ENCODE peak calls at places on chromosomes 4 and X, in nine cellular contexts. One of them, this sample, is unnamed.

GRCh38 chrX:107678957-107679740 is 50.8 kb downstream of the PRPS1 start:
- DNase-seq in activated T-cell treated with anti-CD3 and anti-CD28 coated beads, Interleukin-2, amount 50 U/mL, for 48 hours: peak
- DNase-seq in right cardiac atrium: peak
- DNase-seq in IMR-90: peak
- DNase-seq in NCI-H82: peak
- DNase-seq in activated naive CD8-positive, alpha-beta T cell treated with anti-CD3 and anti-CD28 coated beads, Interleukin-2, amount 50 U/mL, for 24 hours: peak
- DNase-seq in sciatic nerve: peak
- DNase-seq in putamen: no peak
- DNase-seq in chondrocyte: no peak
- DNase-seq in this sample: no peak

GRCh38 chr4:128979934-128980333 is 113.4 kb downstream of the SCLT1 start:
- DNase-seq in activated T-cell treated with anti-CD3 and anti-CD28 coated beads, Interleukin-2, amount 50 U/mL, for 48 hours: no peak
- DNase-seq in right cardiac atrium: no peak
- DNase-seq in IMR-90: peak
- DNase-seq in NCI-H82: peak
- DNase-seq in activated naive CD8-positive, alpha-beta T cell treated with anti-CD3 and anti-CD28 coated beads, Interleukin-2, amount 50 U/mL, for 24 hours: no peak
- DNase-seq in sciatic nerve: no peak
- DNase-seq in putamen: no peak
- DNase-seq in chondrocyte: no peak
- DNase-seq in this sample: peak

GRCh38 chrX:10603612-10604011 is 16.8 kb downstream of the MID1 start:
- DNase-seq in activated T-cell treated with anti-CD3 and anti-CD28 coated beads, Interleukin-2, amount 50 U/mL, for 48 hours: no peak
- DNase-seq in right cardiac atrium: no peak
- DNase-seq in IMR-90: no peak
- DNase-seq in NCI-H82: no peak
- DNase-seq in activated naive CD8-positive, alpha-beta T cell treated with anti-CD3 and anti-CD28 coated beads, Interleukin-2, amount 50 U/mL, for 24 hours: no peak
- DNase-seq in sciatic nerve: no peak
- DNase-seq in putamen: no peak
- DNase-seq in chondrocyte: no peak
- DNase-seq in this sample: no peak

GRCh38 chr4:72207196-72207595 is 175.4 kb downstream of the NPFFR2 start:
- DNase-seq in activated T-cell treated with anti-CD3 and anti-CD28 coated beads, Interleukin-2, amount 50 U/mL, for 48 hours: no peak
- DNase-seq in right cardiac atrium: no peak
- DNase-seq in IMR-90: no peak
- DNase-seq in NCI-H82: no peak
- DNase-seq in activated naive CD8-positive, alpha-beta T cell treated with anti-CD3 and anti-CD28 coated beads, Interleukin-2, amount 50 U/mL, for 24 hours: no peak
- DNase-seq in sciatic nerve: no peak
- DNase-seq in putamen: no peak
- DNase-seq in chondrocyte: no peak
- DNase-seq in this sample: no peak

GRCh38 chr4:98658287-98659105 is at the start of gene TSPAN5:
- DNase-seq in activated T-cell treated with anti-CD3 and anti-CD28 coated beads, Interleukin-2, amount 50 U/mL, for 48 hours: peak
- DNase-seq in right cardiac atrium: peak
- DNase-seq in IMR-90: peak
- DNase-seq in NCI-H82: peak
- DNase-seq in activated naive CD8-positive, alpha-beta T cell treated with anti-CD3 and anti-CD28 coated beads, Interleukin-2, amount 50 U/mL, for 24 hours: peak
- DNase-seq in sciatic nerve: peak
- DNase-seq in putamen: peak
- DNase-seq in chondrocyte: peak
- DNase-seq in this sample: peak

GRCh38 chr4:102847687-102848086 is 20.3 kb upstream of the UBE2D3 start:
- DNase-seq in activated T-cell treated with anti-CD3 and anti-CD28 coated beads, Interleukin-2, amount 50 U/mL, for 48 hours: no peak
- DNase-seq in right cardiac atrium: no peak
- DNase-seq in IMR-90: no peak
- DNase-seq in NCI-H82: no peak
- DNase-seq in activated naive CD8-positive, alpha-beta T cell treated with anti-CD3 and anti-CD28 coated beads, Interleukin-2, amount 50 U/mL, for 24 hours: no peak
- DNase-seq in sciatic nerve: no peak
- DNase-seq in putamen: no peak
- DNase-seq in chondrocyte: no peak
- DNase-seq in this sample: no peak

GRCh38 chrX:18997916-18998315 is 14.0 kb upstream of the PHKA2 start:
- DNase-seq in activated T-cell treated with anti-CD3 and anti-CD28 coated beads, Interleukin-2, amount 50 U/mL, for 48 hours: no peak
- DNase-seq in right cardiac atrium: no peak
- DNase-seq in IMR-90: no peak
- DNase-seq in NCI-H82: no peak
- DNase-seq in activated naive CD8-positive, alpha-beta T cell treated with anti-CD3 and anti-CD28 coated beads, Interleukin-2, amount 50 U/mL, for 24 hours: no peak
- DNase-seq in sciatic nerve: no peak
- DNase-seq in putamen: no peak
- DNase-seq in chondrocyte: no peak
- DNase-seq in this sample: no peak

GRCh38 chr4:110615366-110616161 is 7.3 kb downstream of the PITX2 start:
- DNase-seq in activated T-cell treated with anti-CD3 and anti-CD28 coated beads, Interleukin-2, amount 50 U/mL, for 48 hours: no peak
- DNase-seq in right cardiac atrium: no peak
- DNase-seq in IMR-90: no peak
- DNase-seq in NCI-H82: no peak
- DNase-seq in activated naive CD8-positive, alpha-beta T cell treated with anti-CD3 and anti-CD28 coated beads, Interleukin-2, amount 50 U/mL, for 24 hours: no peak
- DNase-seq in sciatic nerve: no peak
- DNase-seq in putamen: no peak
- DNase-seq in chondrocyte: no peak
- DNase-seq in this sample: no peak

GRCh38 chr4:103012085-103012484 is 7.4 kb downstream of the SLC9B1 start:
- DNase-seq in activated T-cell treated with anti-CD3 and anti-CD28 coated beads, Interleukin-2, amount 50 U/mL, for 48 hours: no peak
- DNase-seq in right cardiac atrium: no peak
- DNase-seq in IMR-90: peak
- DNase-seq in NCI-H82: no peak
- DNase-seq in activated naive CD8-positive, alpha-beta T cell treated with anti-CD3 and anti-CD28 coated beads, Interleukin-2, amount 50 U/mL, for 24 hours: no peak
- DNase-seq in sciatic nerve: no peak
- DNase-seq in putamen: no peak
- DNase-seq in chondrocyte: no peak
- DNase-seq in this sample: no peak

This sample was measured in pons.